ENCODE peak calls at places on chromosomes 1 and 21, in eight cellular contexts. One of them, this sample, is unnamed.

GRCh38 chr1:32180186-32181060 is 948 bp downstream of the TXLNA start:
- DNase-seq in astrocyte of the spinal cord: peak; percentile 25
- DNase-seq in RWPE1: peak; percentile 51
- DNase-seq in keratinocyte: no peak
- DNase-seq in body of pancreas: peak; percentile 52
- DNase-seq in AG04450: no peak
- DNase-seq in esophagus squamous epithelium: no peak
- DNase-seq in lower lobe of right lung: peak; percentile 73
- DNase-seq in this sample: no peak

GRCh38 chr1:10541286-10541685 is 66.5 kb downstream of the PEX14 start:
- DNase-seq in astrocyte of the spinal cord: no peak
- DNase-seq in RWPE1: no peak
- DNase-seq in keratinocyte: no peak
- DNase-seq in body of pancreas: no peak
- DNase-seq in AG04450: no peak
- DNase-seq in esophagus squamous epithelium: no peak
- DNase-seq in lower lobe of right lung: no peak
- DNase-seq in this sample: no peak

GRCh38 chr1:151711044-151711800 is 5.4 kb downstream of the CELF3 start:
- DNase-seq in astrocyte of the spinal cord: no peak
- DNase-seq in RWPE1: no peak
- DNase-seq in keratinocyte: no peak
- DNase-seq in body of pancreas: no peak
- DNase-seq in AG04450: no peak
- DNase-seq in esophagus squamous epithelium: no peak
- DNase-seq in lower lobe of right lung: no peak
- DNase-seq in this sample: no peak

GRCh38 chr1:198756470-198756869 is 117.6 kb downstream of the PTPRC start:
- DNase-seq in astrocyte of the spinal cord: peak; percentile 41
- DNase-seq in RWPE1: peak; percentile 17
- DNase-seq in keratinocyte: no peak
- DNase-seq in body of pancreas: no peak
- DNase-seq in AG04450: no peak
- DNase-seq in esophagus squamous epithelium: no peak
- DNase-seq in lower lobe of right lung: no peak
- DNase-seq in this sample: no peak

GRCh38 chr1:201112173-201112731 is at the start of gene CACNA1S:
- DNase-seq in astrocyte of the spinal cord: no peak
- DNase-seq in RWPE1: no peak
- DNase-seq in keratinocyte: no peak
- DNase-seq in body of pancreas: no peak
- DNase-seq in AG04450: no peak
- DNase-seq in esophagus squamous epithelium: no peak
- DNase-seq in lower lobe of right lung: no peak
- DNase-seq in this sample: no peak

GRCh38 chr1:205805082-205805711 is 7.8 kb downstream of the SLC41A1 start:
- DNase-seq in astrocyte of the spinal cord: no peak
- DNase-seq in RWPE1: no peak
- DNase-seq in keratinocyte: no peak
- DNase-seq in body of pancreas: no peak
- DNase-seq in AG04450: no peak
- DNase-seq in esophagus squamous epithelium: no peak
- DNase-seq in lower lobe of right lung: no peak
- DNase-seq in this sample: no peak

GRCh38 chr21:17585875-17586450 is 26.7 kb downstream of the BTG3 start:
- DNase-seq in astrocyte of the spinal cord: peak; percentile 67
- DNase-seq in RWPE1: peak; percentile 28
- DNase-seq in keratinocyte: no peak
- DNase-seq in body of pancreas: no peak
- DNase-seq in AG04450: no peak
- DNase-seq in esophagus squamous epithelium: no peak
- DNase-seq in lower lobe of right lung: no peak
- DNase-seq in this sample: no peak

GRCh38 chr1:1237874-1238701 is 6.1 kb downstream of the B3GALT6 start:
- DNase-seq in astrocyte of the spinal cord: no peak
- DNase-seq in RWPE1: no peak
- DNase-seq in keratinocyte: no peak
- DNase-seq in body of pancreas: no peak
- DNase-seq in AG04450: no peak
- DNase-seq in esophagus squamous epithelium: no peak
- DNase-seq in lower lobe of right lung: no peak
- DNase-seq in this sample: no peak

GRCh38 chr1:38106726-38107125 is 60.1 kb upstream of the POU3F1 start:
- DNase-seq in astrocyte of the spinal cord: no peak
- DNase-seq in RWPE1: no peak
- DNase-seq in keratinocyte: no peak
- DNase-seq in body of pancreas: no peak
- DNase-seq in AG04450: no peak
- DNase-seq in esophagus squamous epithelium: no peak
- DNase-seq in lower lobe of right lung: no peak
- DNase-seq in this sample: no peak

GRCh38 chr1:3742439-3743298 is 9.6 kb upstream of the CCDC27 start:
- DNase-seq in astrocyte of the spinal cord: no peak
- DNase-seq in RWPE1: no peak
- DNase-seq in keratinocyte: no peak
- DNase-seq in body of pancreas: no peak
- DNase-seq in AG04450: no peak
- DNase-seq in esophagus squamous epithelium: no peak
- DNase-seq in lower lobe of right lung: peak; percentile 35
- DNase-seq in this sample: no peak

GRCh38 chr1:226563666-226564065 is 15.1 kb downstream of the STUM start:
- DNase-seq in astrocyte of the spinal cord: no peak
- DNase-seq in RWPE1: no peak
- DNase-seq in keratinocyte: no peak
- DNase-seq in body of pancreas: no peak
- DNase-seq in AG04450: no peak
- DNase-seq in esophagus squamous epithelium: no peak
- DNase-seq in lower lobe of right lung: no peak
- DNase-seq in this sample: no peak

GRCh38 chr1:93740601-93741031 is 59.0 kb upstream of the BCAR3 start:
- DNase-seq in astrocyte of the spinal cord: no peak
- DNase-seq in RWPE1: no peak
- DNase-seq in keratinocyte: no peak
- DNase-seq in body of pancreas: no peak
- DNase-seq in AG04450: no peak
- DNase-seq in esophagus squamous epithelium: no peak
- DNase-seq in lower lobe of right lung: no peak
- DNase-seq in this sample: no peak

GRCh38 chr1:215539803-215540575 is 27.1 kb upstream of the KCTD3 start:
- DNase-seq in astrocyte of the spinal cord: peak; percentile 47
- DNase-seq in RWPE1: no peak
- DNase-seq in keratinocyte: no peak
- DNase-seq in body of pancreas: no peak
- DNase-seq in AG04450: no peak
- DNase-seq in esophagus squamous epithelium: no peak
- DNase-seq in lower lobe of right lung: no peak
- DNase-seq in this sample: no peak

GRCh38 chr1:204376919-204377799 is 17.4 kb upstream of the PLEKHA6 start:
- DNase-seq in astrocyte of the spinal cord: no peak
- DNase-seq in RWPE1: no peak
- DNase-seq in keratinocyte: no peak
- DNase-seq in body of pancreas: peak; percentile 92
- DNase-seq in AG04450: no peak
- DNase-seq in esophagus squamous epithelium: no peak
- DNase-seq in lower lobe of right lung: no peak
- DNase-seq in this sample: no peak

GRCh38 chr1:240058049-240058448 is 33.6 kb upstream of the FMN2 start:
- DNase-seq in astrocyte of the spinal cord: no peak
- DNase-seq in RWPE1: no peak
- DNase-seq in keratinocyte: no peak
- DNase-seq in body of pancreas: no peak
- DNase-seq in AG04450: no peak
- DNase-seq in esophagus squamous epithelium: no peak
- DNase-seq in lower lobe of right lung: no peak
- DNase-seq in this sample: no peak

GRCh38 chr1:236465959-236466303 is 57.9 kb upstream of the LGALS8 start:
- DNase-seq in astrocyte of the spinal cord: no peak
- DNase-seq in RWPE1: peak; percentile 59
- DNase-seq in keratinocyte: peak; percentile 83
- DNase-seq in body of pancreas: no peak
- DNase-seq in AG04450: no peak
- DNase-seq in esophagus squamous epithelium: no peak
- DNase-seq in lower lobe of right lung: no peak
- DNase-seq in this sample: no peak

GRCh38 chr1:162892916-162893714 is 32.1 kb upstream of the CCDC190 start:
- DNase-seq in astrocyte of the spinal cord: no peak
- DNase-seq in RWPE1: no peak
- DNase-seq in keratinocyte: no peak
- DNase-seq in body of pancreas: no peak
- DNase-seq in AG04450: no peak
- DNase-seq in esophagus squamous epithelium: no peak
- DNase-seq in lower lobe of right lung: no peak
- DNase-seq in this sample: no peak

GRCh38 chr1:75559141-75559540 is 51.8 kb downstream of the SLC44A5 start:
- DNase-seq in astrocyte of the spinal cord: no peak
- DNase-seq in RWPE1: no peak
- DNase-seq in keratinocyte: no peak
- DNase-seq in body of pancreas: no peak
- DNase-seq in AG04450: no peak
- DNase-seq in esophagus squamous epithelium: no peak
- DNase-seq in lower lobe of right lung: no peak
- DNase-seq in this sample: no peak

GRCh38 chr1:166840309-166841302 is 1.3 kb downstream of the POGK start:
- DNase-seq in astrocyte of the spinal cord: peak; percentile 10
- DNase-seq in RWPE1: no peak
- DNase-seq in keratinocyte: no peak
- DNase-seq in body of pancreas: peak; percentile 37
- DNase-seq in AG04450: peak; percentile 3
- DNase-seq in esophagus squamous epithelium: no peak
- DNase-seq in lower lobe of right lung: no peak
- DNase-seq in this sample: no peak

GRCh38 chr1:166843322-166843721 is 4.0 kb downstream of the POGK start:
- DNase-seq in astrocyte of the spinal cord: no peak
- DNase-seq in RWPE1: no peak
- DNase-seq in keratinocyte: no peak
- DNase-seq in body of pancreas: no peak
- DNase-seq in AG04450: no peak
- DNase-seq in esophagus squamous epithelium: no peak
- DNase-seq in lower lobe of right lung: no peak
- DNase-seq in this sample: no peak

GRCh38 chr1:166836733-166837132 is 2.5 kb upstream of the POGK start:
- DNase-seq in astrocyte of the spinal cord: no peak
- DNase-seq in RWPE1: no peak
- DNase-seq in keratinocyte: peak; percentile 19
- DNase-seq in body of pancreas: no peak
- DNase-seq in AG04450: no peak
- DNase-seq in esophagus squamous epithelium: no peak
- DNase-seq in lower lobe of right lung: no peak
- DNase-seq in this sample: no peak

GRCh38 chr1:166838766-166839599 is at the start of gene POGK:
- DNase-seq in astrocyte of the spinal cord: peak; percentile 88
- DNase-seq in RWPE1: peak; percentile 85
- DNase-seq in keratinocyte: peak; percentile 25
- DNase-seq in body of pancreas: peak; percentile 91
- DNase-seq in AG04450: peak; percentile 46
- DNase-seq in esophagus squamous epithelium: peak; percentile 37
- DNase-seq in lower lobe of right lung: peak; percentile 96
- DNase-seq in this sample: peak; percentile 82

DNA sequence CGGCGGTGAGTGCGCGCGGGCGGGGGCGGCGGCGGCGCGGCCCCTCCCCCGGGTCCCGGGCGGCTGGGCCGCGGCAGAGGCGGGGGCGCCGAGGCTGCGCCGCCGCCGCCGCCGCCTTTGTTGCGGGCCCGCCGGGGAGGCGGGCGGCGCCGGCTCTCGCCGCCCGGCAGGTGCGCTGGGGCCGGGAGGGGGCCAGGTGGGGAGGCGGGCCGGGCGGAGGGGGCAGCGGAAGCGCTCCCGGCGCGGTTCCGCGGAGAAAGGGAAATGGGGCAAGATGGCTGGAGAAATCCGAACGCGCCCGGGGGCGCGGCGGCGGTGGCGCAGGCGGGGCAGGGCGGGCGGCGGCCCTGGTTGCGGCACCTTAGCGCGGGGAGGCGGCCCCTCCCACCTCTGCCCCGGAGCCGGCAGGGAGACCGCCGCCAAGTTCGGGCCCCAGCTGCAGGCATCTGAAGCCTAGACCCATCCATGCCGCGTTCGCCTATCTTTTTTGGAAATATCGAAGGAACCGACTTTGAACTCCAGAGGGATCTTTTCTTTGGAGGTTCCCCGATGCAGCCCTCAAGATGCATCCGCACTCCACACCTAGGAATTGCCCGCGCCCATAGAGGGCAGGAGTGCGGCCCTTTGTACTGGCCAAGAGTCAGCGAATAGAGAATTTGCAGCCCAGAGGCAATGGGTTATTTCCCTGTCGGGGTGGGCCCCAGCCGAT is 479 bp downstream of the POGK start:
- DNase-seq in astrocyte of the spinal cord: peak; percentile 20
- DNase-seq in RWPE1: peak; percentile 33
- DNase-seq in keratinocyte: no peak
- DNase-seq in body of pancreas: peak; percentile 51
- DNase-seq in AG04450: no peak
- DNase-seq in esophagus squamous epithelium: no peak
- DNase-seq in lower lobe of right lung: peak; percentile 80
- DNase-seq in this sample: peak; percentile 35
- TF ChIP-seq CTCF in astrocyte of the spinal cord: peak; percentile 41
- TF ChIP-seq CTCF in RWPE1: peak; percentile 13
- TF ChIP-seq CTCF in keratinocyte: peak; percentile 14
- TF ChIP-seq CTCF in body of pancreas: peak; percentile 21
- TF ChIP-seq CTCF in AG04450: peak; percentile 41
- TF ChIP-seq CTCF in esophagus squamous epithelium: no peak
- TF ChIP-seq CTCF in lower lobe of right lung: peak; percentile 29
- TF ChIP-seq CTCF in this sample: no peak

GRCh38 chr21:33360871-33361602 is 36.3 kb downstream of the IFNAR1 start:
- DNase-seq in astrocyte of the spinal cord: peak; percentile 74
- DNase-seq in RWPE1: peak; percentile 68
- DNase-seq in keratinocyte: no peak
- DNase-seq in body of pancreas: peak; percentile 83
- DNase-seq in AG04450: no peak
- DNase-seq in esophagus squamous epithelium: no peak
- DNase-seq in lower lobe of right lung: peak; percentile 81
- DNase-seq in this sample: peak; percentile 57
- TF ChIP-seq CTCF in astrocyte of the spinal cord: peak; percentile 90
- TF ChIP-seq CTCF in RWPE1: peak; percentile 76
- TF ChIP-seq CTCF in keratinocyte: peak; percentile 97
- TF ChIP-seq CTCF in body of pancreas: peak; percentile 87
- TF ChIP-seq CTCF in AG04450: peak; percentile 79
- TF ChIP-seq CTCF in esophagus squamous epithelium: peak; percentile 94
- TF ChIP-seq CTCF in lower lobe of right lung: peak; percentile 74
- TF ChIP-seq CTCF in this sample: peak; percentile 85

GRCh38 chr1:5973771-5974170 is 18.5 kb downstream of the NPHP4 start:
- DNase-seq in astrocyte of the spinal cord: peak; percentile 28
- DNase-seq in RWPE1: no peak
- DNase-seq in keratinocyte: no peak
- DNase-seq in body of pancreas: no peak
- DNase-seq in AG04450: no peak
- DNase-seq in esophagus squamous epithelium: no peak
- DNase-seq in lower lobe of right lung: no peak
- DNase-seq in this sample: peak; percentile 2
- TF ChIP-seq CTCF in astrocyte of the spinal cord: peak; percentile 35
- TF ChIP-seq CTCF in RWPE1: no peak
- TF ChIP-seq CTCF in keratinocyte: no peak
- TF ChIP-seq CTCF in body of pancreas: no peak
- TF ChIP-seq CTCF in AG04450: peak; percentile 8
- TF ChIP-seq CTCF in esophagus squamous epithelium: no peak
- TF ChIP-seq CTCF in lower lobe of right lung: no peak
- TF ChIP-seq CTCF in this sample: no peak

DNA sequence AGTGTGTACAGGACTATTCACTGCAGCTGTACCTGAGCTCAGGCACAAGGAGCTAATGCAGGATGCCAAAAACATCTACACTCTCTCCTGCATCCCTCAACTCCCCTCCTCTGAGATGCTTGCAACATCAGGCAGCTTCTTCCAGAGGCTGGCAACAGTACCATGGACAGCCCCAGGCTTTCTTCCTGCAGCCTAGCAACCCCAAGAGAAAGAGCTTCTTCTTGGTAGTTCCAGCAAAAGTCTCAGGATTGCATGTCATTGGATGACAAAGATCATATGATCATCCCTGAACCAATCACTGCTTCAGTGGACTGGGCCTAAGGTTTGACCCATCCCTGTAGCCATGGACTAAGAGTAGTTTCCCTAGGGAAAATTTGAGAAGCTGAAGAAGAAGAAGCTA is 46.7 kb downstream of the CAMK2N1 start:
- DNase-seq in astrocyte of the spinal cord: peak; percentile 37
- DNase-seq in RWPE1: peak; percentile 39
- DNase-seq in keratinocyte: no peak
- DNase-seq in body of pancreas: no peak
- DNase-seq in AG04450: no peak
- DNase-seq in esophagus squamous epithelium: no peak
- DNase-seq in lower lobe of right lung: no peak
- DNase-seq in this sample: no peak
- TF ChIP-seq CTCF in astrocyte of the spinal cord: no peak
- TF ChIP-seq CTCF in RWPE1: no peak
- TF ChIP-seq CTCF in keratinocyte: no peak
- TF ChIP-seq CTCF in body of pancreas: no peak
- TF ChIP-seq CTCF in AG04450: no peak
- TF ChIP-seq CTCF in esophagus squamous epithelium: no peak
- TF ChIP-seq CTCF in lower lobe of right lung: no peak
- TF ChIP-seq CTCF in this sample: no peak